ENCODE peak calls at places on chromosomes 6 and 20, in eight cellular contexts. One of them, this sample, is unnamed.

GRCh38 chr6:38209291-38209865 is 389.9 kb downstream of the ZFAND3 start:
- DNase-seq in left lung: no peak
- DNase-seq in BE2C: no peak
- DNase-seq in A549: no peak
- DNase-seq in WERI-Rb-1: no peak
- DNase-seq in right lobe of liver: no peak
- DNase-seq in fibroblast of the aortic adventitia: peak; percentile 4
- DNase-seq in AG09309: no peak
- DNase-seq in this sample: no peak

GRCh38 chr20:36950432-36951197 is 893 bp downstream of the SAMHD1 start:
- DNase-seq in left lung: peak; percentile 80
- DNase-seq in BE2C: no peak
- DNase-seq in A549: peak; percentile 38
- DNase-seq in WERI-Rb-1: peak; percentile 10
- DNase-seq in right lobe of liver: peak; percentile 57
- DNase-seq in fibroblast of the aortic adventitia: peak; percentile 39
- DNase-seq in AG09309: no peak
- DNase-seq in this sample: peak; percentile 2

GRCh38 chr6:89378628-89379027 is 26.1 kb upstream of the UBE2J1 start:
- DNase-seq in left lung: no peak
- DNase-seq in BE2C: no peak
- DNase-seq in A549: no peak
- DNase-seq in WERI-Rb-1: no peak
- DNase-seq in right lobe of liver: no peak
- DNase-seq in fibroblast of the aortic adventitia: no peak
- DNase-seq in AG09309: no peak
- DNase-seq in this sample: no peak

GRCh38 chr6:11847515-11848244 is 69.1 kb upstream of the ADTRP start:
- DNase-seq in left lung: no peak
- DNase-seq in BE2C: no peak
- DNase-seq in A549: no peak
- DNase-seq in WERI-Rb-1: no peak
- DNase-seq in right lobe of liver: no peak
- DNase-seq in fibroblast of the aortic adventitia: no peak
- DNase-seq in AG09309: no peak
- DNase-seq in this sample: peak; percentile 89

GRCh38 chr6:132933085-132933484 is 118.7 kb downstream of the RPS12 start:
- DNase-seq in left lung: no peak
- DNase-seq in BE2C: no peak
- DNase-seq in A549: no peak
- DNase-seq in WERI-Rb-1: no peak
- DNase-seq in right lobe of liver: no peak
- DNase-seq in fibroblast of the aortic adventitia: no peak
- DNase-seq in AG09309: no peak
- DNase-seq in this sample: no peak

GRCh38 chr6:151119823-151120524 is 119.8 kb upstream of the AKAP12 start:
- DNase-seq in left lung: no peak
- DNase-seq in BE2C: no peak
- DNase-seq in A549: no peak
- DNase-seq in WERI-Rb-1: peak; percentile 44
- DNase-seq in right lobe of liver: no peak
- DNase-seq in fibroblast of the aortic adventitia: no peak
- DNase-seq in AG09309: no peak
- DNase-seq in this sample: no peak

GRCh38 chr6:42744351-42744890 is 1.5 kb downstream of the TBCC start:
- DNase-seq in left lung: no peak
- DNase-seq in BE2C: no peak
- DNase-seq in A549: no peak
- DNase-seq in WERI-Rb-1: peak; percentile 71
- DNase-seq in right lobe of liver: no peak
- DNase-seq in fibroblast of the aortic adventitia: no peak
- DNase-seq in AG09309: no peak
- DNase-seq in this sample: no peak

GRCh38 chr20:37511605-37512275 is 9.3 kb upstream of the NNAT start:
- DNase-seq in left lung: no peak
- DNase-seq in BE2C: no peak
- DNase-seq in A549: no peak
- DNase-seq in WERI-Rb-1: no peak
- DNase-seq in right lobe of liver: no peak
- DNase-seq in fibroblast of the aortic adventitia: peak; percentile 29
- DNase-seq in AG09309: peak; percentile 71
- DNase-seq in this sample: peak; percentile 50

GRCh38 chr20:38171301-38172010 is 6.4 kb upstream of the TGM2 start:
- DNase-seq in left lung: no peak
- DNase-seq in BE2C: no peak
- DNase-seq in A549: no peak
- DNase-seq in WERI-Rb-1: peak; percentile 60
- DNase-seq in right lobe of liver: no peak
- DNase-seq in fibroblast of the aortic adventitia: peak; percentile 71
- DNase-seq in AG09309: no peak
- DNase-seq in this sample: peak; percentile 44

GRCh38 chr6:93305088-93305487 is 114.3 kb downstream of the EPHA7 start:
- DNase-seq in left lung: no peak
- DNase-seq in BE2C: no peak
- DNase-seq in A549: no peak
- DNase-seq in WERI-Rb-1: no peak
- DNase-seq in right lobe of liver: no peak
- DNase-seq in fibroblast of the aortic adventitia: no peak
- DNase-seq in AG09309: no peak
- DNase-seq in this sample: no peak

GRCh38 chr20:56630086-56630493 is 984 bp downstream of the TFAP2C start:
- DNase-seq in left lung: peak; percentile 87
- DNase-seq in BE2C: peak; percentile 29
- DNase-seq in A549: peak; percentile 88
- DNase-seq in WERI-Rb-1: no peak
- DNase-seq in right lobe of liver: no peak
- DNase-seq in fibroblast of the aortic adventitia: no peak
- DNase-seq in AG09309: no peak
- DNase-seq in this sample: peak; percentile 47

GRCh38 chr6:127328043-127328442 is 15.4 kb downstream of the ECHDC1 start:
- DNase-seq in left lung: no peak
- DNase-seq in BE2C: no peak
- DNase-seq in A549: no peak
- DNase-seq in WERI-Rb-1: no peak
- DNase-seq in right lobe of liver: no peak
- DNase-seq in fibroblast of the aortic adventitia: no peak
- DNase-seq in AG09309: no peak
- DNase-seq in this sample: no peak

DNA sequence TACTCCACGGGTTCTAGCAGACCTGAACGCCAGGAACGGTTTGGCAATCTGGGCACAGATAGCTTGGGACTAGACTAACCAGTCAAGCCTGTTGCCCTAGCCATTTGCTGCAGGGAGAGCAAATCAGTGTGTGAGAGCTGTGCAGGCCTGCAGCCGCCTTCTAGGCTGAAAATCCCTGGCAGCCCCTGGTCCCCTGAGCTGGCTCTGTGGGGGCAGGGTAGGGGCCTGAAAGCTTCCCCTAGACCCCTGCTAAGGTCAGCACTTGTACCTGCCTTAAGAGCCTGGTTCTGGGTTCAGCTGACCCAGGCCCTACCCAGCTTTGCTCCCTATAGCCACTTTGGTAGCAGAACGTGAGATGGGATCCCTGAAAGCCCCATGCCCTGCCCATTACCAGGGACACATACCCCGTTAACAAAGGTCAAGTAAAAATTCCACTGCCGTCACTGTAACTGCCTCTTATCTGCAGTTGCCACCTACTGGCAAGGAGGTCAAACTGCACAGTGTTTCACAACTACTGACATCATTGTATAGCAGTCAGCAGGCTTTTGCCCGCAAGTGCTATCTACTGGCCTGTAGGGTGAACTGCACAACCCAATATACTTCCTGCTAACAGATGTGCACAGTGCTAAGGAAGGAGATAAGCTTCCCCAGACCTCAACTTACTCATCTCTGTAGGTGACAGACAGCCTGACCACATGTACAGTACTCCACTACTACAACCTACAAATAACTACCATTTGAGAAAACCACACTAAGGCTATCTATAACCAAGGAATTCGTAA is 95.1 kb upstream of the OLIG3 start:
- DNase-seq in left lung: no peak
- DNase-seq in BE2C: peak; percentile 72
- DNase-seq in A549: peak; percentile 10
- DNase-seq in WERI-Rb-1: peak; percentile 59
- DNase-seq in right lobe of liver: no peak
- DNase-seq in fibroblast of the aortic adventitia: peak; percentile 28
- DNase-seq in AG09309: peak; percentile 13
- DNase-seq in this sample: peak; percentile 29
- TF ChIP-seq CTCF in left lung: peak; percentile 29
- TF ChIP-seq CTCF in BE2C: peak; percentile 98
- TF ChIP-seq CTCF in A549: peak; percentile 7
- TF ChIP-seq CTCF in WERI-Rb-1: peak; percentile 86
- TF ChIP-seq CTCF in right lobe of liver: peak; percentile 42
- TF ChIP-seq CTCF in fibroblast of the aortic adventitia: peak; percentile 37
- TF ChIP-seq CTCF in AG09309: peak; percentile 42
- TF ChIP-seq CTCF in this sample: peak; percentile 58

DNA sequence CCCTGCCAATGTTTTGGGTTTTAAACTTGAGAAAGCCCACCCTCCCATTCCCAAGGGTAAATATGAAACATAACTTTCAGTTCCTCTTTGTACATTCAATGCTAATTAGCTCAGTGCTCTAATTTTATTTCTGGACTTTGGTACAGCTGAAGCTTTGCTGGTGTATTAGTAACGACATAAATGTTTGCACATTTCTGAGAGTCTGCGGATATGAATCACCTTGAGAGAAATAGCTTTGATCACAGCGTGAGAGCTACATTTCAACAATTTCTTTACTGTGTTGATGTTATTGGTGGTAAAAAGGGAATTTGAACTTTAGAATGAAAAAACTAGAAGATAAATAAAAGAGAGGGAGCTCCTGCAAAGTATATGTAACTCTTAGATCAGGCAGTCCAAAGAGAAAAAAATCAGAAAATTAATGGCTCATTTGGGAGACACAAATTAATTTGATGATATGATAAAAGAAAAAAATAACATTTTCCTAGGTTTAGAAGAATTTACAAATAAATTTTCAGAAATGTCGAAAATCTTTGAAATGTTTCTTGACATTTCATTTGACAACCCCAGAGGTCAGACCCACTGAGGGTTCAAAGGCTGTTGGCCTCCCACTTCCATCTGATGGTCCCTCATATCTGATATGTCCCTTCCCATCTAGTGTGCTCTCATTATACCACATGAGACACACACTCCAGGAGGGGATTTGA is 38.5 kb upstream of the CAP2 start:
- DNase-seq in left lung: no peak
- DNase-seq in BE2C: no peak
- DNase-seq in A549: peak; percentile 56
- DNase-seq in WERI-Rb-1: no peak
- DNase-seq in right lobe of liver: no peak
- DNase-seq in fibroblast of the aortic adventitia: no peak
- DNase-seq in AG09309: no peak
- DNase-seq in this sample: peak; percentile 49
- H3K4me3 ChIP-seq in left lung: no peak overlapping the region
- H3K4me3 ChIP-seq in BE2C: no peak overlapping the region
- H3K4me3 ChIP-seq in A549: no peak overlapping the region
- H3K4me3 ChIP-seq in WERI-Rb-1: no peak overlapping the region
- H3K4me3 ChIP-seq in right lobe of liver: no peak overlapping the region
- H3K4me3 ChIP-seq in fibroblast of the aortic adventitia: no peak overlapping the region
- H3K4me3 ChIP-seq in AG09309: no peak overlapping the region
- H3K4me3 ChIP-seq in this sample: no peak overlapping the region

GRCh38 chr6:165245287-165245686 is 64.1 kb downstream of the C6orf118 start:
- DNase-seq in left lung: no peak
- DNase-seq in BE2C: no peak
- DNase-seq in A549: no peak
- DNase-seq in WERI-Rb-1: no peak
- DNase-seq in right lobe of liver: no peak
- DNase-seq in fibroblast of the aortic adventitia: peak; percentile 58
- DNase-seq in AG09309: peak; percentile 10
- DNase-seq in this sample: no peak
- TF ChIP-seq CTCF in left lung: no peak
- TF ChIP-seq CTCF in BE2C: peak; percentile 33
- TF ChIP-seq CTCF in A549: peak; percentile 42
- TF ChIP-seq CTCF in WERI-Rb-1: peak; percentile 37
- TF ChIP-seq CTCF in right lobe of liver: peak; percentile 15
- TF ChIP-seq CTCF in fibroblast of the aortic adventitia: peak; percentile 48
- TF ChIP-seq CTCF in AG09309: peak; percentile 59
- TF ChIP-seq CTCF in this sample: peak; percentile 53

DNA sequence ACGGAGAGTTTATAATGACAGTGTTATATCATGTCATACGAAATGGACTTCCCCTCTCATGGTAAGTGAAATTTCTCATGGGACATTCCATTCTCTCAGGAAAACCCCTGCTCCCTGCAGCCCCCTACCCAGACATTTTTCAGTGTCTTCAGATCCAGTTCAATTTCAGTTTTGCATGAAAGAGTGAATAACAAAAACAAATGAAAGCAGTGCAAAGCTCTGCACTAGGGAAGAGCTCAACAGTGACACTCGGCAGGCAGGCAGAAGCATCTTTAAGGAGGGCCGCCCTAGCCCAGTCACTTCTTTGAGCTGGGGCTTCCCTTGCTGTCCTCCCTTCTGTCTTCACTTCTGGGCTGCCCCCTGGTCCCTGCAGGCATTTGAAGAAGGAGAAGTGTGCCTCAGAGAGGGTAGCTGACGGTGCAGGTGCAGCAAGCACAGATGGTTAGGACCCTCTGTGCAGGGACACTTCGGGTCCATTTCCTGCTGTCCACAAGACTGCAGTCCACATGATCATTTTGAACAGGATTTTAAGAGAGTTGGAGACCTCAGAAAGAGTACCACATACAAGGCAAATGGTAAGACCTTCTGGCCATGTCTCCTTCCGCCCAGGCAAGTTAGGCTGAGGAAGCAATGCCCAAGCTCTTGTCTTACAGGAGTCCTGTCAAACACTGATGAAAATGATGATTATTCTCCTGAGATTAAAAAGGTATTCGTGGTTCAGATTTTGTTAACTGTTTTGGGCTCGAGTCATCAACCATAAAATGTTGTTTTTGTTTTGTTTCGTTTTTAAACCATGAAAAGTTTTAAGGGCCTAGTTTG is 5.4 kb upstream of the DUSP22 start:
- DNase-seq in left lung: no peak
- DNase-seq in BE2C: no peak
- DNase-seq in A549: no peak
- DNase-seq in WERI-Rb-1: no peak
- DNase-seq in right lobe of liver: no peak
- DNase-seq in fibroblast of the aortic adventitia: no peak
- DNase-seq in AG09309: no peak
- DNase-seq in this sample: no peak
- H3K4me3 ChIP-seq in left lung: no peak overlapping the region
- H3K4me3 ChIP-seq in BE2C: no peak overlapping the region
- H3K4me3 ChIP-seq in A549: no peak overlapping the region
- H3K4me3 ChIP-seq in WERI-Rb-1: no peak overlapping the region
- H3K4me3 ChIP-seq in right lobe of liver: no peak overlapping the region
- H3K4me3 ChIP-seq in fibroblast of the aortic adventitia: no peak overlapping the region
- H3K4me3 ChIP-seq in AG09309: no peak overlapping the region
- H3K4me3 ChIP-seq in this sample: no peak overlapping the region

DNA sequence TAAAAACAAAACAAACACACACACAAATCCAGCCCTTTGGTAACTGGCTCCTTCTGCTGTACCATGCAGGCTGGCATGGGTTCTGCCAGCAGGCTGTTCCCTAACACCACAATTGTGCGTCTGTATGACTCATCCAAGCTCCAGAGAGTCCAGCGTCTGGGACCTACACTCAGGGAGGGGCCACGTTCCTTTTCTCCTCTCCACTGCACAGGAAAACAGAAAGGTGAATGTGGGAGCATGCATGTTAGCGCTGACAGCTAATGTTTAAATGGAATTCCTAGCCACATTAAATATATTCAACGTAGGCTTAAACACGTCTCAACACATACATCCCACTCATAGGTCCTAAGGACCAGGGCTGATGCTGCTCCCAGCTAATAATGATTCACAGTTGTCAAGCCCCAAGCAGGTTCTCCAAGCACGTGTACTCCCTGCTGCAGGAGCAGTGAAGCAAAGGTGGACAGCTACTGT is 20.7 kb downstream of the MAP1LC3A start:
- DNase-seq in left lung: no peak
- DNase-seq in BE2C: peak; percentile 68
- DNase-seq in A549: no peak
- DNase-seq in WERI-Rb-1: peak; percentile 42
- DNase-seq in right lobe of liver: no peak
- DNase-seq in fibroblast of the aortic adventitia: peak; percentile 78
- DNase-seq in AG09309: peak; percentile 60
- DNase-seq in this sample: peak; percentile 77
- TF ChIP-seq CTCF in left lung: no peak
- TF ChIP-seq CTCF in BE2C: peak; percentile 63
- TF ChIP-seq CTCF in A549: peak; percentile 82
- TF ChIP-seq CTCF in WERI-Rb-1: peak; percentile 59
- TF ChIP-seq CTCF in right lobe of liver: peak; percentile 29
- TF ChIP-seq CTCF in fibroblast of the aortic adventitia: peak; percentile 64
- TF ChIP-seq CTCF in AG09309: peak; percentile 87
- TF ChIP-seq CTCF in this sample: peak; percentile 85

This sample was measured in brain microvascular endothelial cell.